ENCODE peak calls at places on chromosomes 4 and X, in seven cellular contexts. R, A, Z, C, Y, X and D are unnamed samples.

GRCh38 chrX:153781428-153782047 is 697 bp downstream of the SRPK3 start:
- DNase-seq in A (no peak), C (no peak), R (no peak), Y (no peak), X (no peak), Z (no peak), D (no peak)

GRCh38 chr4:41856797-41857196 is 78.4 kb upstream of the TMEM33 start:
- DNase-seq in Z (no peak), R (no peak), C (no peak), Y (no peak), X (no peak), A (no peak), D (no peak)

GRCh38 chr4:80197132-80197573 is at the start of gene PRDM8:
- DNase-seq in C (no peak), R (no peak), X (no peak), Z (no peak), Y (no peak), A (peak), D (no peak)

GRCh38 chr4:164204434-164204833 is 549.5 kb upstream of the SMIM31 start:
- DNase-seq in A (no peak), Z (no peak), R (peak), Y (peak), X (no peak), C (peak), D (no peak)

GRCh38 chr4:172009461-172009860 is 196.3 kb downstream of the GALNTL6 start:
- DNase-seq in Z (no peak), X (no peak), A (no peak), Y (no peak), C (no peak), R (no peak), D (no peak)

GRCh38 chrX:103831803-103832544 is at the start of gene RAB9B:
- DNase-seq in Y (peak), X (peak), A (peak), R (peak), Z (peak), C (peak), D (no peak)

GRCh38 chrX:118974908-118975671 is 672 bp downstream of the LONRF3 start:
- DNase-seq in R (no peak), C (no peak), Y (no peak), Z (peak), A (peak), X (peak), D (no peak)

GRCh38 chr4:169159614-169160013 is 111.1 kb downstream of the SH3RF1 start:
- DNase-seq in X (no peak), R (peak), A (no peak), C (peak), Z (no peak), Y (peak), D (no peak)

GRCh38 chrX:46204721-46205422 is 340.3 kb downstream of the ZNF674 start:
- DNase-seq in R (no peak), C (no peak), Z (no peak), Y (peak), X (no peak), A (no peak), D (no peak)

GRCh38 chr4:118904418-118904817 is 15.8 kb downstream of the SYNPO2 start:
- DNase-seq in C (peak), X (no peak), A (no peak), Y (no peak), Z (no peak), R (no peak), D (no peak)

GRCh38 chr4:184250795-184251679 is 33.4 kb upstream of the ENPP6 start:
- DNase-seq in A (peak), C (peak), Z (no peak), X (no peak), Y (peak), R (peak), D (no peak)

GRCh38 chr4:128858875-128859696 is 49.6 kb downstream of the JADE1 start:
- DNase-seq in X (no peak), A (no peak), Z (no peak), Y (no peak), C (peak), R (no peak), D (no peak)